ENCODE peak calls at places on chromosomes 16 and 17, in six cellular contexts. F, V, U, K, B and H are unnamed samples.

GRCh38 chr17:49393491-49394255 is 21.0 kb downstream of the PHB1 start:
- DNase-seq in U (no peak), K (no peak), V (no peak), F (no peak), B (peak), H (no peak)

GRCh38 chr17:751269-752001 is 629 bp downstream of the GEMIN4 start:
- DNase-seq in F (peak), K (peak), V (peak), B (peak), U (no peak), H (no peak)

GRCh38 chr17:41553176-41553575 is 18.7 kb downstream of the KRT9 start:
- DNase-seq in B (peak), F (no peak), K (peak), V (no peak), U (no peak), H (no peak)

GRCh38 chr17:1592751-1593629 is 30.4 kb upstream of the PITPNA start:
- DNase-seq in U (no peak), F (no peak), K (no peak), V (no peak), B (no peak), H (no peak)

GRCh38 chr16:30526137-30526822 is at the start of gene ZNF768:
- DNase-seq in K (peak), U (no peak), B (peak), F (peak), V (peak), H (no peak)

GRCh38 chr17:61393904-61394629 is 5.6 kb upstream of the TBX2 start:
- DNase-seq in V (no peak), B (peak), F (no peak), U (no peak), K (peak), H (no peak)

GRCh38 chr16:87853411-87854052 is 15.8 kb downstream of the SLC7A5 start:
- DNase-seq in U (peak), B (peak), K (peak), V (peak), F (peak), H (peak)

GRCh38 chr17:61378658-61379456 is 20.8 kb upstream of the TBX2 start:
- DNase-seq in B (no peak), V (no peak), K (no peak), U (no peak), F (no peak), H (no peak)

GRCh38 chr16:23466162-23466885 is 13.3 kb upstream of the COG7 start:
- DNase-seq in U (no peak), V (no peak), B (no peak), F (no peak), K (peak), H (no peak)

GRCh38 chr17:44829558-44830358 is at the start of gene GJC1:
- DNase-seq in F (peak), K (peak), U (no peak), B (peak), V (peak), H (peak)